ENCODE peak calls at places on chromosomes 7 and 10, in four cellular contexts. T, G, S and C are unnamed samples.

GRCh38 chr10:47020491-47020890 is 109.3 kb downstream of the PTPN20 start:
- DNase-seq in T (no peak), G (no peak), S (no peak), C (no peak)

GRCh38 chr7:155213385-155213784 is 84.3 kb upstream of the INSIG1 start:
- DNase-seq in T (no peak), G (no peak), S (no peak), C (no peak)

GRCh38 chr7:157302314-157302711 is 34.5 kb upstream of the DNAJB6 start:
- DNase-seq in T (peak; percentile 67), G (no peak), S (no peak), C (peak; percentile 76)

GRCh38 chr10:13847201-13847631 is 260.5 kb downstream of the PRPF18 start:
- DNase-seq in T (no peak), G (no peak), S (no peak), C (no peak)

GRCh38 chr10:97673736-97674525 is 13.1 kb downstream of the AVPI1 start:
- DNase-seq in T (no peak), G (no peak), S (peak; percentile 73), C (no peak)

GRCh38 chr10:3102721-3103410 is 35.5 kb downstream of the PFKP start:
- DNase-seq in T (peak; percentile 28), G (no peak), S (no peak), C (peak; percentile 84)

GRCh38 chr7:159032310-159032709 is 112.4 kb downstream of the VIPR2 start:
- DNase-seq in T (peak; percentile 10), G (no peak), S (no peak), C (peak; percentile 77)

GRCh38 chr10:18797286-18797685 is 138.1 kb downstream of the ARL5B start:
- DNase-seq in T (no peak), G (no peak), S (no peak), C (no peak)

GRCh38 chr10:11509036-11509435 is 102.4 kb downstream of the USP6NL start:
- DNase-seq in T (no peak), G (no peak), S (no peak), C (no peak)

GRCh38 chr7:132475669-132476116 is 100.6 kb downstream of the PLXNA4 start:
- DNase-seq in T (no peak), G (no peak), S (no peak), C (no peak)

GRCh38 chr10:86663046-86663345 is 5.3 kb upstream of the LDB3 start:
- DNase-seq in T (no peak), G (no peak), S (no peak), C (no peak)

GRCh38 chr10:132536241-132536963 is 1.2 kb upstream of the INPP5A start:
- DNase-seq in T (peak; percentile 55), G (no peak), S (no peak), C (peak; percentile 75)

GRCh38 chr7:150450491-150450992 is at the start of gene GIMAP8:
- DNase-seq in T (peak; percentile 48), G (no peak), S (no peak), C (peak; percentile 80)

GRCh38 chr10:114252883-114253282 is 13.8 kb downstream of the VWA2 start:
- DNase-seq in T (no peak), G (no peak), S (no peak), C (no peak)

GRCh38 chr10:21265622-21266021 is 259.9 kb downstream of the SKIDA1 start:
- DNase-seq in T (no peak), G (peak; percentile 38), S (no peak), C (no peak)

GRCh38 chr10:77774940-77775391 is 137.4 kb upstream of the KCNMA1 start:
- DNase-seq in T (no peak), G (no peak), S (no peak), C (no peak)

GRCh38 chr10:73997479-73997805 is 474 bp upstream of the VCL start:
- DNase-seq in T (peak; percentile 87), G (peak; percentile 52), S (peak; percentile 88), C (no peak)

GRCh38 chr7:77258593-77258992 is 59.0 kb upstream of the FGL2 start:
- DNase-seq in T (no peak), G (no peak), S (no peak), C (no peak)

GRCh38 chr10:14477408-14477710 is 146.6 kb upstream of the FRMD4A start:
- DNase-seq in T (no peak), G (no peak), S (no peak), C (no peak)

GRCh38 chr10:124516998-124517397 is 55.4 kb downstream of the LHPP start:
- DNase-seq in T (no peak), G (no peak), S (no peak), C (peak; percentile 34)

GRCh38 chr10:70270952-70271351 is 12.9 kb downstream of the NPFFR1 start:
- DNase-seq in T (no peak), G (no peak), S (no peak), C (no peak)

GRCh38 chr7:21946228-21946709 is 570 bp upstream of the CDCA7L start:
- DNase-seq in T (no peak), G (no peak), S (no peak), C (no peak)

GRCh38 chr7:21943436-21943835 is 2.3 kb downstream of the CDCA7L start:
- DNase-seq in T (no peak), G (no peak), S (no peak), C (no peak)

GRCh38 chr7:21947056-21947455 is 1.4 kb upstream of the CDCA7L start:
- DNase-seq in T (no peak), G (no peak), S (no peak), C (no peak)

GRCh38 chr7:21944616-21945373 is 904 bp downstream of the CDCA7L start:
- DNase-seq in T (peak; percentile 76), G (peak; percentile 16), S (peak; percentile 3), C (no peak)

DNA sequence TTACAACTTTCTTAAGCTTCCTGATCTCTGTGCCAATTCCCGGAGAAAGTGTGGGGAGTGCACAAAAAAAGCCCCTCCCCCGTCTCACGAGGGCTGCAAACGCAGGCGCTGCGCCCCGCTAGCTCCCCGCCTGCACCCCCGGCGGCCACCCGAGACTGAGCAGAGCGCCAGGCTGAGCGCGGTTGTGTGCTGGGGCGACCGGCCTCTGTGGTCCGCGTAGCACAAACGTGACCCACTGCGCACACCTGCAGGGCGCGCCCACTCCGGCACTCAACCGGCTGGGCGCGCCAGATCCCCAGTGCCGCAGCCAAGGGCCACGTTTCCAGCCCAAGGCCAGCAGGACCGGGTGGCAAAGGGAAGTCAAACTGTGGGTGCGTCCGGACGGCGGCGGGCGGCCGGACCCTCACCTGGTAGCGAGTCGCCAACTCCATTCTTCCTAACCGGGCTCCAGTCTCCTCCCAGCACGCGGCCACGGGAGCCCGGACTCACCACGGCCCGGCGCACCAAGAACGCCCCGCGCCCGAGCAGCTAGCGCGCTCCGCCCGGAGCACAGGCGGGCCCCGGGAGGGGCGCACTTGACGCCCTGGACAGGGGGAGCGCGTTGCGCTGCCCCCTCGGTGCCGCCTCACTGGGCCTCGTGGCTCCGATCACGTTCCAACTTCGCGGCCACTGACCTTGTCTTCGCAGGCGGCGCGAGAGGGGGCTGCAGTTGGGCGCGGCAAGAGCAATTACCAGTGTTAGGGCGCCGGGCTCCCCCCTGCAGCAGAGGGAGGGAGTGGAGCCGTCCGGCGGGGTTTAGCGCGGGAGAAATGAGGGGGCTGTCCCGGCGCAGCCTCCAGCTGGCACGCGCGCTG is at the start of gene CDCA7L:
- DNase-seq in T (peak; percentile 81), G (peak; percentile 78), S (peak; percentile 52), C (peak; percentile 87)
- TF ChIP-seq EP300 in T (no peak), G (no peak), S (no peak), C (no peak)

GRCh38 chr7:140521426-140521825 is 42.1 kb upstream of the MKRN1 start:
- DNase-seq in T (no peak), G (no peak), S (no peak), C (no peak)

GRCh38 chr7:140519007-140519399 is 39.7 kb upstream of the MKRN1 start:
- DNase-seq in T (no peak), G (no peak), S (no peak), C (peak; percentile 69)

GRCh38 chr7:140517546-140518369 is 38.5 kb upstream of the MKRN1 start:
- DNase-seq in T (peak; percentile 94), G (peak; percentile 94), S (peak; percentile 96), C (peak; percentile 95)

DNA sequence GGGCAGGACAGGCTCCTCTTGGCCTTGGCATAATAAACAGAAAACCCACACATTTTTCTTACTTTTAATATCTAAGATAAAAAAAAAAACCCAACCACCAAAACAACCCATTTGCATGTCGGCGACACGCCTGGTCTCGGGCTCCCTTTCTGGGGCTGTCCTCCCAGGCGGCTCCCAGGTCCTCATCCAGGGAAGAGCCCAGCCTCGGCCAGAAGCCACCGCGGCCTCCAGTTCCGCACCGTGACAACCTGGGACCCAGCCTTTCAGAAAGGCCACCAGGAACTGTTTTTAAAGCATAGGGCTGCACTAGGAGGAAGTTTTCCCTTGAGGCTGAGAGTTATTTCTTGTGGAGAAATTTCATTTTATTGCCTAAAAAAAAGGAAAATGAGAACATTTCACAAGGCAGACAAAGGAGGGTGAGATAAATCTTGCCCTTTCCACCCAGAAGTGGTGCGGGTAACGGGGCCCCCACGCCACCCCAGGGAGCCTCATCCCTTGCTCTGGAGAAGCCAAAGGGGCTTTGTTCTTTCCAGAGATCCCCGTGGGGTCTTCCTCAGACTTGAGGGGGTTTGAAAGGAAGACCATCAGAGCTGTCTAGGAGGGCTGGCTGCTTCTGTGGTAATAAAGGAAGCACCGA is 39.2 kb upstream of the MKRN1 start:
- DNase-seq in T (no peak), G (no peak), S (no peak), C (no peak)
- H3K4me3 ChIP-seq in T (peak overlapping the region; percentile 36), G (no peak overlapping the region), S (no peak overlapping the region), C (no peak overlapping the region)

DNA sequence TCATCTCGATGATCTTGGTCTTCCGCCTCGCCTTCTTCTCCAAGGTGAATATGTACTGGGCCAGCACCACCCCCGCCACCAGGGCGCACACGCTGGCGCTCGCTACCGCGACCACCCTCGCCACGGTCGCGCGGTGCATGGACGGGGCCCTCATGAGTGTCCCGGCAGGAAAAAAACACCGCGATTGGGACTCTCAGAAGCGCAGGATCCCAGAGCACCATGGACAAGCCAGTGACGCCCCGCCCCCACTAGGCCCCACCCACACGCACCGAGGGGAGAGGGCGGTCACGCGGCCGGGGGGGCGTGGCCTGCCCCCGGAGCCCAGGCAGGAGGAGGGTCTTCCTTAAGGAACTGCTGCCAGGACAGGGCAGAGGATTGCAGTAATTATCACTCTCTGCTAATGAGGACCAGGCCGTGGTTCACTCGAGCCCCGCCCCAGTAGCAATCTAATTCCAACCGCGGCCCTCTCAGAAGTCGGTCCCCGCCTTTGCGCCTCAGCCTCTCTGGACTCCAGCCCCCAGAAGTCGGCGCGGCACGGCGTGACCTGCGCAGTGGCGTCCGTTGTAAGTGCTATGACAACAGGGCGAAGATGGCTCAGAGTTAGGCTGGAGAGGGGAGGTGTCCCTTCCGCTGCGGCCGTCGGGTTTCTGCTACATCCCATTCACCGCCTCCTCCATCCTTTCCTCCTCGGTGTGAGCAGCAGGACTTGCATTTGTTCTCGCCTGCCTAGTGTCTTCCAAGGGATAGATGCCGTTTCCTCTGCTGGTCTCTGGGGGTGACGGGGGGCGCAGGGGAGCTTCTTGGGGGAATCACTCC is at the start of gene BBS9:
- DNase-seq in T (peak; percentile 95), G (peak; percentile 92), S (peak; percentile 97), C (peak; percentile 96)
- TF ChIP-seq POLR2A in T (peak; percentile 42), G (peak; percentile 79), S (peak; percentile 85), C (peak; percentile 47)

DNA sequence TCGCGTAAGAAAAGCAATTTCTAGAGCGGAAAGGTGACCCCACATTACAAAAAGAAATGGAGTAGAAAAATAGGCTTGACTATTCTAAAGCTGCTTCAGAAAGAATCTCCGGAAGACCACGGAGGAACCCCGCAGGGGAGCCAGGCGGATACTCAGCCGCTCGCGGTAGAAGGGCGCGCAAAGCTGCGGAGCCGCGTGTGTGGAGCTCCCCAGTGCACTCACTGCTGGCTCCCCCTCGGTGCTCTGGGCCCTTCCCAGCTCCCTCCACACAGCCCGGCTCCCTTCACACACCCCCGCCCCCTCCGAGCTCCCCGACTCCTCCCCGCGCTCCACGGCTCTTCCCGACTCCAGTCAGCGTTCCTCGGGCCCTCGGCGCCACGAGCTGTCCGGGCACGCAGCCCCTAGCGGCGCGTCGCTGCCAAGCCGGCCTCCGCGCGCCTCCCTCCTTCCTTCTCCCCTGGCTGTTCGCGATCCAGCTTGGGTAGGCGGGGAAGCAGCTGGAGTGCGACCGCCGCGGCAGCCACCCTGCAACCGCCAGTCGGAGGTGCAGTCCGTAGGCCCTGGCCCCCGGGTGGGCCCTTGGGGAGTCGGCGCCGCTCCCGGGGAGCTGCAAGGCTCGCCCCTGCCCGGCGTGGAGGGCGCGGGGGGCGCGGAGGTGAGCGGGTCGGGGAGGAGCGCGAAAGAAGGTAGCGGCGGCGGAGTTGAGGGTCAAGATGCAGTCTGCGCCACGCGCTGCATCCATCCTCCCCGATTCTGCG is at the start of gene STEAP2:
- DNase-seq in T (peak; percentile 89), G (peak; percentile 82), S (peak; percentile 46), C (peak; percentile 98)
- TF ChIP-seq EP300 in T (no peak), G (no peak), S (no peak), C (no peak)